ENCODE peak calls at places on chromosomes 12 and 14, in nine cellular contexts. One of them, this sample, is unnamed.

GRCh38 chr14:104084251-104085002 is 1.1 kb upstream of the ASPG start:
- DNase-seq in NCI-H146: no peak
- DNase-seq in stimulated activated CD8-positive, alpha-beta memory T cell treated with anti-CD3 and anti-CD28 coated beads, Interleukin-15, amount 100 ng/mL, for 1 hour: no peak
- DNase-seq in GM03348: no peak
- DNase-seq in activated CD4-positive, alpha-beta T cell treated with anti-CD3 and anti-CD28 coated beads for 1 hour: no peak
- DNase-seq in GM23248: no peak
- DNase-seq in GM12865: no peak
- DNase-seq in stimulated activated CD4-positive, alpha-beta T cell treated with anti-CD3 and anti-CD28 coated beads, TNF-alpha, amount 100 ng/mL, for 1 hour: no peak
- DNase-seq in colonic mucosa: no peak
- DNase-seq in this sample: no peak

GRCh38 chr14:50812856-50813543 is 18.0 kb downstream of the NIN start:
- DNase-seq in GM03348: no peak
- DNase-seq in colonic mucosa: no peak
- DNase-seq in GM12865: no peak
- DNase-seq in activated CD4-positive, alpha-beta T cell treated with anti-CD3 and anti-CD28 coated beads for 1 hour: no peak
- DNase-seq in NCI-H146: no peak
- DNase-seq in stimulated activated CD4-positive, alpha-beta T cell treated with anti-CD3 and anti-CD28 coated beads, TNF-alpha, amount 100 ng/mL, for 1 hour: no peak
- DNase-seq in stimulated activated CD8-positive, alpha-beta memory T cell treated with anti-CD3 and anti-CD28 coated beads, Interleukin-15, amount 100 ng/mL, for 1 hour: no peak
- DNase-seq in GM23248: no peak
- DNase-seq in this sample: no peak

GRCh38 chr12:112130461-112130998 is 5.2 kb downstream of the TRAFD1 start:
- DNase-seq in GM03348: no peak
- DNase-seq in stimulated activated CD4-positive, alpha-beta T cell treated with anti-CD3 and anti-CD28 coated beads, TNF-alpha, amount 100 ng/mL, for 1 hour: no peak
- DNase-seq in activated CD4-positive, alpha-beta T cell treated with anti-CD3 and anti-CD28 coated beads for 1 hour: no peak
- DNase-seq in GM12865: peak; percentile 68
- DNase-seq in NCI-H146: no peak
- DNase-seq in GM23248: peak; percentile 55
- DNase-seq in colonic mucosa: no peak
- DNase-seq in stimulated activated CD8-positive, alpha-beta memory T cell treated with anti-CD3 and anti-CD28 coated beads, Interleukin-15, amount 100 ng/mL, for 1 hour: no peak
- DNase-seq in this sample: no peak

GRCh38 chr14:97920201-97920600 is 1123.0 kb downstream of the VRK1 start:
- DNase-seq in activated CD4-positive, alpha-beta T cell treated with anti-CD3 and anti-CD28 coated beads for 1 hour: no peak
- DNase-seq in GM12865: no peak
- DNase-seq in GM03348: no peak
- DNase-seq in stimulated activated CD4-positive, alpha-beta T cell treated with anti-CD3 and anti-CD28 coated beads, TNF-alpha, amount 100 ng/mL, for 1 hour: no peak
- DNase-seq in NCI-H146: no peak
- DNase-seq in stimulated activated CD8-positive, alpha-beta memory T cell treated with anti-CD3 and anti-CD28 coated beads, Interleukin-15, amount 100 ng/mL, for 1 hour: no peak
- DNase-seq in colonic mucosa: no peak
- DNase-seq in GM23248: no peak
- DNase-seq in this sample: no peak

GRCh38 chr12:86331457-86331856 is 75.3 kb upstream of the MGAT4C start:
- DNase-seq in stimulated activated CD8-positive, alpha-beta memory T cell treated with anti-CD3 and anti-CD28 coated beads, Interleukin-15, amount 100 ng/mL, for 1 hour: no peak
- DNase-seq in colonic mucosa: no peak
- DNase-seq in stimulated activated CD4-positive, alpha-beta T cell treated with anti-CD3 and anti-CD28 coated beads, TNF-alpha, amount 100 ng/mL, for 1 hour: no peak
- DNase-seq in GM23248: no peak
- DNase-seq in GM12865: no peak
- DNase-seq in activated CD4-positive, alpha-beta T cell treated with anti-CD3 and anti-CD28 coated beads for 1 hour: no peak
- DNase-seq in GM03348: no peak
- DNase-seq in NCI-H146: no peak
- DNase-seq in this sample: no peak

GRCh38 chr14:85129907-85130306 is 400.0 kb upstream of the FLRT2 start:
- DNase-seq in stimulated activated CD8-positive, alpha-beta memory T cell treated with anti-CD3 and anti-CD28 coated beads, Interleukin-15, amount 100 ng/mL, for 1 hour: no peak
- DNase-seq in stimulated activated CD4-positive, alpha-beta T cell treated with anti-CD3 and anti-CD28 coated beads, TNF-alpha, amount 100 ng/mL, for 1 hour: no peak
- DNase-seq in GM12865: no peak
- DNase-seq in colonic mucosa: no peak
- DNase-seq in GM23248: no peak
- DNase-seq in activated CD4-positive, alpha-beta T cell treated with anti-CD3 and anti-CD28 coated beads for 1 hour: no peak
- DNase-seq in GM03348: no peak
- DNase-seq in NCI-H146: no peak
- DNase-seq in this sample: no peak

GRCh38 chr12:31325524-31325875 is 450 bp downstream of the SINHCAF start:
- DNase-seq in GM12865: peak; percentile 30
- DNase-seq in activated CD4-positive, alpha-beta T cell treated with anti-CD3 and anti-CD28 coated beads for 1 hour: peak; percentile 10
- DNase-seq in NCI-H146: peak; percentile 65
- DNase-seq in stimulated activated CD8-positive, alpha-beta memory T cell treated with anti-CD3 and anti-CD28 coated beads, Interleukin-15, amount 100 ng/mL, for 1 hour: no peak
- DNase-seq in colonic mucosa: peak; percentile 48
- DNase-seq in stimulated activated CD4-positive, alpha-beta T cell treated with anti-CD3 and anti-CD28 coated beads, TNF-alpha, amount 100 ng/mL, for 1 hour: no peak
- DNase-seq in GM23248: no peak
- DNase-seq in GM03348: no peak
- DNase-seq in this sample: peak; percentile 40

GRCh38 chr12:99476956-99477355 is 170.6 kb upstream of the GARIN6 start:
- DNase-seq in stimulated activated CD4-positive, alpha-beta T cell treated with anti-CD3 and anti-CD28 coated beads, TNF-alpha, amount 100 ng/mL, for 1 hour: no peak
- DNase-seq in stimulated activated CD8-positive, alpha-beta memory T cell treated with anti-CD3 and anti-CD28 coated beads, Interleukin-15, amount 100 ng/mL, for 1 hour: no peak
- DNase-seq in GM03348: no peak
- DNase-seq in NCI-H146: peak; percentile 23
- DNase-seq in GM12865: no peak
- DNase-seq in GM23248: no peak
- DNase-seq in colonic mucosa: no peak
- DNase-seq in activated CD4-positive, alpha-beta T cell treated with anti-CD3 and anti-CD28 coated beads for 1 hour: no peak
- DNase-seq in this sample: no peak

GRCh38 chr12:69423037-69423905 is 46.9 kb upstream of the FRS2 start:
- DNase-seq in GM03348: no peak
- DNase-seq in colonic mucosa: no peak
- DNase-seq in stimulated activated CD4-positive, alpha-beta T cell treated with anti-CD3 and anti-CD28 coated beads, TNF-alpha, amount 100 ng/mL, for 1 hour: no peak
- DNase-seq in stimulated activated CD8-positive, alpha-beta memory T cell treated with anti-CD3 and anti-CD28 coated beads, Interleukin-15, amount 100 ng/mL, for 1 hour: no peak
- DNase-seq in GM12865: no peak
- DNase-seq in activated CD4-positive, alpha-beta T cell treated with anti-CD3 and anti-CD28 coated beads for 1 hour: no peak
- DNase-seq in GM23248: no peak
- DNase-seq in NCI-H146: no peak
- DNase-seq in this sample: no peak

GRCh38 chr12:107134558-107134957 is 41.2 kb upstream of the CRY1 start:
- DNase-seq in stimulated activated CD4-positive, alpha-beta T cell treated with anti-CD3 and anti-CD28 coated beads, TNF-alpha, amount 100 ng/mL, for 1 hour: no peak
- DNase-seq in colonic mucosa: no peak
- DNase-seq in stimulated activated CD8-positive, alpha-beta memory T cell treated with anti-CD3 and anti-CD28 coated beads, Interleukin-15, amount 100 ng/mL, for 1 hour: no peak
- DNase-seq in GM23248: peak; percentile 8
- DNase-seq in NCI-H146: peak; percentile 37
- DNase-seq in activated CD4-positive, alpha-beta T cell treated with anti-CD3 and anti-CD28 coated beads for 1 hour: no peak
- DNase-seq in GM12865: peak; percentile 50
- DNase-seq in GM03348: no peak
- DNase-seq in this sample: no peak

This sample was measured in NK-92 treated with Interleukin-12 subunit alpha and Interleukin-12 subunit beta, amount 100 ng/mL, for 24 hours.